ENCODE peak calls at places on chromosomes 12 and 14, in four cellular contexts. H, K, E and T are unnamed samples.
A peak's percentile ranks its signal among the peaks of the same experiment; 100 is the strongest.

GRCh38 chr12:127108360-127109215 is 1158.4 kb upstream of the TMEM132C start:
- DNase-seq in K (no peak), E (peak; percentile 28), H (peak; percentile 76), T (peak; percentile 27)

GRCh38 chr12:89949457-89950195 is 241.0 kb upstream of the ATP2B1 start:
- DNase-seq in K (no peak), H (peak; percentile 76), E (peak; percentile 58), T (peak; percentile 54)

GRCh38 chr12:63822352-63822751 is 22.1 kb upstream of the SRGAP1 start:
- DNase-seq in K (no peak), H (no peak), E (no peak), T (no peak)

GRCh38 chr12:107304588-107305532 is 211.5 kb upstream of the CRY1 start:
- DNase-seq in E (no peak), H (no peak), K (no peak), T (no peak)

GRCh38 chr12:110349521-110350151 is 53.9 kb downstream of the ANAPC7 start:
- DNase-seq in K (peak; percentile 65), E (peak; percentile 41), H (no peak), T (no peak)

GRCh38 chr12:65279387-65280112 is 1.1 kb downstream of the MSRB3 start:
- DNase-seq in H (no peak), E (no peak), K (no peak), T (no peak)

GRCh38 chr12:124005736-124006581 is 32.9 kb downstream of the ZNF664 start:
- DNase-seq in K (peak; percentile 62), H (no peak), E (peak; percentile 51), T (no peak)

GRCh38 chr12:1972856-1973317 is 31.4 kb downstream of the DCP1B start:
- DNase-seq in H (peak; percentile 41), E (no peak), K (peak; percentile 79), T (no peak)

GRCh38 chr12:69509308-69509736 is 39.1 kb downstream of the FRS2 start:
- DNase-seq in H (peak; percentile 34), K (no peak), E (no peak), T (no peak)

GRCh38 chr14:90547968-90548367 is 151.1 kb downstream of the CALM1 start:
- DNase-seq in E (no peak), K (no peak), H (no peak), T (no peak)

GRCh38 chr12:29733060-29733459 is 50.7 kb downstream of the TMTC1 start:
- DNase-seq in K (no peak), H (no peak), E (no peak), T (no peak)

GRCh38 chr12:55372521-55372920 is 9.7 kb downstream of the OR6C75 start:
- DNase-seq in E (no peak), K (no peak), H (no peak), T (no peak)

GRCh38 chr12:88833641-88834116 is 253.4 kb upstream of the KITLG start:
- DNase-seq in E (no peak), H (peak; percentile 4), K (no peak), T (no peak)

GRCh38 chr12:57803317-57803893 is 15.1 kb downstream of the AVIL start:
- DNase-seq in K (no peak), E (peak; percentile 42), H (peak; percentile 36), T (no peak)

GRCh38 chr12:81329088-81329487 is 251.2 kb downstream of the ACSS3 start:
- DNase-seq in E (no peak), H (no peak), K (no peak), T (no peak)

GRCh38 chr12:43238281-43238680 is 313.7 kb downstream of the ADAMTS20 start:
- DNase-seq in K (no peak), H (peak; percentile 5), E (no peak), T (no peak)

GRCh38 chr12:132141976-132142678 is 2.0 kb downstream of the DDX51 start:
- DNase-seq in K (no peak), H (no peak), E (no peak), T (no peak)

GRCh38 chr12:10448236-10448635 is 4.9 kb downstream of the KLRC1 start:
- DNase-seq in H (no peak), K (no peak), E (no peak), T (no peak)

GRCh38 chr14:29643415-29644206 is 284.0 kb downstream of the PRKD1 start:
- DNase-seq in K (no peak), E (no peak), H (no peak), T (no peak)

GRCh38 chr12:102479099-102479887 is 1.1 kb downstream of the IGF1 start:
- DNase-seq in E (no peak), K (no peak), H (no peak), T (no peak)

GRCh38 chr14:62143235-62143634 is 381.0 kb downstream of the SNAPC1 start:
- DNase-seq in E (no peak), K (no peak), H (peak; percentile 47), T (no peak)

GRCh38 chr14:67191768-67192290 is 2.6 kb downstream of the GARIN2 start:
- DNase-seq in H (no peak), K (no peak), E (no peak), T (no peak)

GRCh38 chr12:112012775-112013600 is at the start of the genes ERP29 and TMEM116:
- DNase-seq in K (peak; percentile 100), E (peak; percentile 100), H (peak; percentile 98), T (peak; percentile 97)

GRCh38 chr12:112010415-112011344 is 2.3 kb downstream of the TMEM116 start:
- DNase-seq in H (no peak), E (no peak), K (no peak), T (no peak)

GRCh38 chr12:112015938-112016337 is 2.7 kb downstream of the ERP29 start:
- DNase-seq in K (no peak), E (no peak), H (no peak), T (no peak)

GRCh38 chr12:112011685-112012084 is 1.3 kb downstream of the TMEM116 start:
- DNase-seq in K (no peak), H (no peak), E (no peak), T (no peak)

DNA sequence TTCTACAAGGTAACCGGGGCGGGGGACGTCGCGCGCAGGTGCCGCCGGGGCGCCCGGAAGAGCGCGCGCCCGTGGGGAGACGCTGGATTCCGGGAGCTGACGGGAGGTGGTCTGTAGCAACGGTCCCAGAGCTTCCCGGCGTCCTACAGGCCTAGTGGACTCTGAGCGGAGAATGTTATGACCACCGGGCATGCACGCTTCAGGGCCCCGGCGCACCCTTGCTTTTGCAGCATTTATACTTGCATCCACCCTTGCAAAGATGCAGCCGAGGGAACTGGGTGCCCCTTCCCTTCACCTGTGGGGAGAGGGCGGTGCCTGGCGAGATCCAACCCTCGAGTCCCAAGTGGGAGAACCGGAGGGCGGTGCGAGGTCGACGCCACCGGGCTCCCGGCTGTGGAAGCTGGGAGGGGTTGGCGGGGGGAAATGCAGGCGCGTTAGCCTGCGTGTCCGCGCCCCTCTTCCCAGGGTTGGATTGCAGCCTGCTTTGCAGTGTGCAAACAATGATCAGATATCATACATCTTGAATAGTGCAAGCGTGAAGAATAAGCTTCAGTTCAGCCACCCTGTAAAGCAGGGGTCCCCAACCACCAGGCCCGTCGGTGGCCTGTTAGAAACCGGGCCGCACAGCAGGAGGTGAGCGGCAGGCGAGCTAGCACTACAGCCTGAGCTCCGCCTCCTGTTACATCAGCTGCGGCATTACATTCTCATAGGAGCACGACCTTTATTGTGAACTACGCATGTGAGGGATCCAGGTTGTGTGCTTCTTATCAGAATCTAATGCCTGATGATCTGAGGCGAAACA is 576 bp downstream of the ERP29 start:
- DNase-seq in E (peak; percentile 34), H (peak; percentile 82), K (no peak), T (no peak)
- TF ChIP-seq CTCF in E (no peak), H (no peak), K (no peak), T (no peak)

GRCh38 chr12:19576421-19576925 is 137.2 kb downstream of the AEBP2 start:
- DNase-seq in H (no peak), K (no peak), E (no peak), T (no peak)

GRCh38 chr12:19573866-19574265 is 134.6 kb downstream of the AEBP2 start:
- DNase-seq in E (no peak), K (no peak), H (no peak), T (no peak)

GRCh38 chr12:19572920-19573558 is 133.7 kb downstream of the AEBP2 start:
- DNase-seq in K (no peak), H (peak; percentile 69), E (peak; percentile 30), T (no peak)

GRCh38 chr12:19575307-19576243 is 136.3 kb downstream of the AEBP2 start:
- DNase-seq in K (no peak), E (no peak), H (peak; percentile 72), T (no peak)

DNA sequence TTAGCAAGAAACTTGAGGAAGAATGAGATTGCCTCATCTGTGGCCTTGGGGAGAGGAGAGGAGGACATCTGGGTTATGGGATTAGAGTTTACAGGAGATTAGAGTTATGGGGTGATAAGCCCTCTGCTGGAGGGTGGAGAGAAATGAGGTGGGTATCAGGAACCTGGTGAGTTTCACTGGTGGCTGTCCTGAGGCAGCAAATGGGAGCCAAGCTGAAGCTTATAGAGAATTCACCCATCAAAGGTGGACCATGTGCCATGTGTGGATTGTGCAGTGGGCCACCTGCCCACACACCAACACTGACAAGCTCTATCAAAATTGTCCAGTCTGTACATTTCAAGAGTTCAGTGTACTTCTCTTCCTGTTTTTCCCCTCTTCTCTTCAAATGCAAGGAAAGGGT is 135.3 kb downstream of the AEBP2 start:
- DNase-seq in E (no peak), H (no peak), K (no peak), T (no peak)
- TF ChIP-seq CTCF in E (peak; percentile 4), H (peak; percentile 38), K (no peak), T (no peak)

DNA sequence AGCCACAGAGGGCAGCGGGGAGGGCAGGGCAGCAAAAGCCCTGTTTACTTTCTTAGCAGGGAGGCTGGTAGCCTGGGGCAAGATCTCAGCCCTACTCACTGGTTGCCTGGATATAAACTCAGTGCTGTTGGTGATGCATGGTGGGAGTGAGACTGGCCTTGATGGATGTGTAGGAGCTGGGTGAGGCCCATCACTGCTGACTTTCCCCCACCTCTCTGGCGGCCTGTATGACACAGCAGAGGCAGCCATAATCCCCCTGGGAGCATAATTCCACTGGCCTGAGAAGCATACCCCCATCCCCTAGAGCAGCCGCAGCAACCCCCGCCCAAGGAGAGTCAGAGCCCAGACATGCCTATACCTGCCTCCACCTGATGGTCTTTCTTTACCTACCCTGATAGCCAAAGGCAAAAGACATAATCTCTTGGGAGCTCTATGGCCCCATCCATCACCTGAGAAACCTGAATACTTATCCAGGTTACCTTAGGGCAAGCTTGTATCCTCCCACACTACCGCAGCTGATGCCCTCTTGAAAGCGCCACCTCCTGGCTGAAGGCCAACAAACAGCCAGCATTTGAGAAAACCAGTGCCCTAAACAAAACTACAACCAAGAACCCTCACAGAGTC is 59.3 kb downstream of the DNAI7 start:
- DNase-seq in H (no peak), K (no peak), E (no peak), T (no peak)
- TF ChIP-seq CTCF in H (no peak), K (no peak), E (peak; percentile 17), T (no peak)

DNA sequence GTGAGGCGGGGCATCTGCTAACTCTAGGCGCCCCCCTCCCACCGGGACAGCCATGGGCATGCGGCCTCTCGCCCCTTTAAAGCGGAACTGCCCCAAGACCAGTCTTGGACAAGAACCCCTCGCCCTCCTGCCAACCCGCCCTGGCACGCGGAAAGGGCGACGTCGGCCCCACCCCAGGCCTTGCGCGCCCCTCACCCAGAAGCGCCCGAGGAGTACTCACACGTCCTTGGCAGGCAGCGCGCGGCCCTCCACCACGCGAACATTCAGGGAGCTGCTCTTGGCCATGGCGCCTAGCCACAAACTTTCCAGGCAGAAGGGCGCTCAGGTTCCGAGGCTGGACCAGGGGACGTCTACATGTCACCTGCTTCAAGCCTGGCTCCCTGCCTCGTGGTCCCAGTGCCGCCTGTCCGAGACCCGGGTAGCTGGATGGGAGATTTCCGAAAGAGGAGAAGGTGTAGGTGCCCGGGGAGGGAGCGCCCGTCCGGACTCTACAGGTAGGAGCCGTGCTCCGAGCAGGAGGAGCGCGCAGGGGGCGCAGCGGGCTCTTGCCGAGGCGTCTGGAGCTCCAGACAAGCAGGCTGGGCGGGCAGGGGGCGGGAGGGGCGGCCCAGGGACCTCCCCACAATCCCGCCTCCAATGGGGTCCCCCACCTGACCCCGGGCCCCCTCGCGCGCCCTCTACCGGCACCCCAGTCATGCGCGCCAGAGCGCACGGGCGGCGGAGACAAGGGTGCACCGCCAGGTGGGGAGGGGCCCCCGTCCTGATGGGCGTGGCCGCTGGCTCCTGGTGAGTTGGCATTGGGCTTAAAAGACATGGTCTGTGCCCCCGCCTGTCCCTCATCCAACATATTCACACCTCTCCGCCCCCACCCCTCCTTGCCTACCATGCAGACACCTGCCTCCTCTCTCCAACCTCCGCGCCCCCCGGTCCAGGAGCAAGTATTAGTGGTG is at the start of gene RASAL1:
- DNase-seq in H (no peak), E (peak; percentile 81), K (no peak), T (no peak)
- TF ChIP-seq CTCF in H (peak; percentile 29), E (peak; percentile 59), K (no peak), T (no peak)